ENCODE peak calls at places on chromosomes 2 and 18, in five cellular contexts. E, D, G, Q and F are unnamed samples.
A peak's percentile ranks its signal among the peaks of the same experiment; 100 is the strongest.

GRCh38 chr2:167787562-167787961 is 459.8 kb downstream of the STK39 start:
- DNase-seq in E (no peak), D (no peak), G (no peak), Q (no peak), F (no peak)

GRCh38 chr18:74506405-74507119 is 10.4 kb downstream of the CNDP2 start:
- DNase-seq in G (no peak), D (no peak), Q (no peak), E (no peak), F (no peak)

GRCh38 chr2:98571796-98572195 is 36.5 kb downstream of the COA5 start:
- DNase-seq in E (no peak), G (no peak), Q (no peak), D (no peak), F (no peak)

GRCh38 chr2:145958611-145959010 is 1438.7 kb upstream of the ZEB2 start:
- DNase-seq in D (no peak), G (no peak), E (no peak), Q (no peak), F (no peak)

GRCh38 chr2:197191948-197192338 is 118.6 kb downstream of the ANKRD44 start:
- DNase-seq in D (no peak), G (no peak), Q (no peak), E (no peak), F (no peak)

GRCh38 chr18:3983351-3983969 is 471.6 kb downstream of the DLGAP1 start:
- DNase-seq in G (no peak), D (no peak), E (no peak), Q (peak; percentile 56), F (peak; percentile 31)

GRCh38 chr18:8948011-8948410 is 154.5 kb upstream of the NDUFV2 start:
- DNase-seq in G (no peak), E (no peak), D (no peak), Q (no peak), F (no peak)

GRCh38 chr2:27075219-27075871 is 3.1 kb upstream of the EMILIN1 start:
- DNase-seq in E (no peak), Q (no peak), D (peak; percentile 47), G (no peak), F (no peak)

GRCh38 chr18:28961669-28962228 is 784.8 kb upstream of the CDH2 start:
- DNase-seq in D (peak; percentile 71), Q (peak; percentile 13), E (peak; percentile 11), G (no peak), F (peak; percentile 23)

GRCh38 chr2:151030663-151031230 is 230.9 kb downstream of the RBM43 start:
- DNase-seq in G (no peak), E (no peak), D (no peak), Q (no peak), F (no peak)

GRCh38 chr2:227788556-227788955 is 25.1 kb upstream of the CCL20 start:
- DNase-seq in G (no peak), Q (no peak), D (no peak), E (no peak), F (peak; percentile 16)

GRCh38 chr2:213500881-213501280 is 216.6 kb downstream of the SPAG16 start:
- DNase-seq in Q (no peak), G (no peak), D (no peak), E (no peak), F (no peak)

GRCh38 chr2:88098558-88098900 is 29.3 kb downstream of the FABP1 start:
- DNase-seq in G (no peak), Q (no peak), E (no peak), D (no peak), F (no peak)

GRCh38 chr2:20444113-20444992 is 2.5 kb upstream of the RHOB start:
- DNase-seq in Q (peak; percentile 64), E (no peak), G (peak; percentile 11), D (no peak), F (no peak)

GRCh38 chr2:132974477-132975050 is 304.6 kb upstream of the LYPD1 start:
- DNase-seq in D (no peak), Q (no peak), E (no peak), G (no peak), F (no peak)

GRCh38 chr2:181876614-181877063 is 14.9 kb upstream of the ITPRID2 start:
- DNase-seq in Q (peak; percentile 3), G (no peak), D (no peak), E (peak; percentile 97), F (peak; percentile 78)

GRCh38 chr2:241882090-241882625 is 12.6 kb downstream of the RTP5 start:
- DNase-seq in E (peak; percentile 14), Q (peak; percentile 44), D (no peak), G (peak; percentile 49), F (peak; percentile 71)

GRCh38 chr2:230075988-230076631 is 7.4 kb upstream of the SLC16A14 start:
- DNase-seq in E (no peak), D (no peak), G (no peak), Q (no peak), F (peak; percentile 45)

GRCh38 chr2:64454316-64455030 is 511 bp downstream of the LGALSL start:
- DNase-seq in G (no peak), Q (peak; percentile 81), E (peak; percentile 48), D (peak; percentile 83), F (peak; percentile 70)

GRCh38 chr18:49135871-49136270 is 185.1 kb upstream of the SMAD7 start:
- DNase-seq in D (no peak), E (no peak), G (no peak), Q (no peak), F (no peak)

GRCh38 chr2:11500702-11501303 is 33.0 kb upstream of the GREB1 start:
- DNase-seq in G (no peak), Q (no peak), E (no peak), D (no peak), F (no peak)

GRCh38 chr2:186882511-186883071 is 33.6 kb upstream of the ZSWIM2 start:
- DNase-seq in Q (no peak), G (no peak), D (no peak), E (no peak), F (no peak)